ENCODE peak calls at places on chromosomes 7 and 10, in six cellular contexts. K is occipital lobe; N is stimulated activated CD4-positive, alpha-beta T cell treated with anti-CD3 and anti-CD28 coated beads, Interleukin-12 subunit alpha, Interleukin-12 subunit beta, amount 100 ng/mL, for 4 hours; M is GM18507; F is fibroblast of mammary gland; T is RWPE1. R is an unnamed sample.
A peak's percentile ranks its signal among the peaks of the same experiment; 100 is the strongest.

GRCh38 chr10:119316729-119317097 is 109.3 kb downstream of the GRK5 start:
- DNase-seq in K (no peak), N (no peak), M (no peak), F (peak; percentile 74), T (peak; percentile 81), R (peak; percentile 84)

GRCh38 chr7:128794020-128794419 is 2.3 kb downstream of the CCDC136 start:
- DNase-seq in K (no peak), N (no peak), M (no peak), F (no peak), T (no peak), R (no peak)

GRCh38 chr7:5594616-5595544 is 171.2 kb upstream of the TNRC18 start:
- DNase-seq in K (no peak), N (no peak), M (no peak), F (peak; percentile 56), T (no peak), R (peak; percentile 54)

GRCh38 chr7:22555476-22555875 is 55.5 kb upstream of the STEAP1B start:
- DNase-seq in K (no peak), N (no peak), M (no peak), F (no peak), T (no peak), R (no peak)

GRCh38 chr10:13681095-13681494 is 94.3 kb downstream of the PRPF18 start:
- DNase-seq in K (no peak), N (no peak), M (no peak), F (no peak), T (no peak), R (no peak)

GRCh38 chr7:141436676-141437075 is 114.5 kb upstream of the AGK start:
- DNase-seq in K (no peak), N (no peak), M (no peak), F (no peak), T (no peak), R (no peak)

GRCh38 chr10:45581497-45582385 is 90.8 kb downstream of the ZFAND4 start:
- DNase-seq in K (no peak), N (no peak), M (no peak), F (peak; percentile 15), T (no peak), R (no peak)

GRCh38 chr7:27295236-27295635 is 52.6 kb downstream of the EVX1 start:
- DNase-seq in K (no peak), N (no peak), M (no peak), F (no peak), T (no peak), R (no peak)

GRCh38 chr10:16386855-16387254 is 50.0 kb upstream of the PTER start:
- DNase-seq in K (no peak), N (no peak), M (no peak), F (no peak), T (no peak), R (no peak)

GRCh38 chr7:72465521-72465920 is 53.4 kb upstream of the CALN1 start:
- DNase-seq in K (no peak), N (no peak), M (no peak), F (no peak), T (no peak), R (no peak)

GRCh38 chr7:4683043-4683883 is 1.2 kb downstream of the FOXK1 start:
- DNase-seq in K (no peak), N (peak; percentile 4), M (no peak), F (peak; percentile 33), T (peak; percentile 45), R (peak; percentile 38)

GRCh38 chr10:103985726-103986125 is 18.8 kb downstream of the SLK start:
- DNase-seq in K (no peak), N (no peak), M (no peak), F (peak; percentile 39), T (no peak), R (peak; percentile 2)

GRCh38 chr10:35387768-35388167 is 51.5 kb downstream of the CCNY start:
- DNase-seq in K (no peak), N (no peak), M (no peak), F (peak; percentile 79), T (peak; percentile 41), R (peak; percentile 77)

GRCh38 chr10:8061274-8062211 is 7.1 kb downstream of the GATA3 start:
- DNase-seq in K (no peak), N (no peak), M (no peak), F (no peak), T (no peak), R (no peak)

GRCh38 chr7:111012799-111013675 is 77.9 kb upstream of the LRRN3 start:
- DNase-seq in K (no peak), N (no peak), M (peak; percentile 14), F (no peak), T (peak; percentile 4), R (peak; percentile 78)

R was measured in MCF 10A.